ENCODE peak calls at places on chromosomes 3 and 15, in six cellular contexts. O is GM23338, Y is GM23248, I is MM.1S, H is PC-3, X is neural progenitor cell. K is an unnamed sample.

GRCh38 chr15:66588971-66589370 is 23.2 kb upstream of the LCTL start:
- DNase-seq in I (no peak), O (peak; percentile 61), Y (no peak), H (no peak), X (no peak), K (no peak)

GRCh38 chr3:138845771-138846173 is 11.0 kb upstream of the PIK3CB start:
- DNase-seq in X (peak; percentile 65), O (peak; percentile 92), Y (no peak), I (no peak), H (no peak), K (no peak)

GRCh38 chr3:47630810-47631209 is 52.1 kb upstream of the CSPG5 start:
- DNase-seq in O (no peak), H (no peak), Y (no peak), X (no peak), I (no peak), K (no peak)

GRCh38 chr15:99426431-99427105 is 139.2 kb upstream of the MEF2A start:
- DNase-seq in O (no peak), Y (no peak), H (no peak), X (no peak), I (no peak), K (no peak)

GRCh38 chr15:57505949-57506391 is 85.7 kb upstream of the MYZAP start:
- DNase-seq in H (peak; percentile 95), O (peak; percentile 15), Y (peak; percentile 77), X (no peak), I (no peak), K (peak; percentile 90)

GRCh38 chr15:39609166-39609918 is 28.5 kb downstream of the THBS1 start:
- DNase-seq in I (no peak), Y (no peak), O (no peak), H (no peak), X (no peak), K (no peak)

GRCh38 chr3:71030748-71031147 is 552.8 kb downstream of the FOXP1 start:
- DNase-seq in I (no peak), H (no peak), Y (no peak), X (no peak), O (no peak), K (no peak)

GRCh38 chr3:32117324-32117723 is 10.9 kb downstream of the GPD1L start:
- DNase-seq in H (peak; percentile 75), X (no peak), O (no peak), I (no peak), Y (no peak), K (no peak)

GRCh38 chr3:12413721-12414255 is 70.5 kb upstream of the TSEN2 start:
- DNase-seq in Y (no peak), X (no peak), O (no peak), H (no peak), I (no peak), K (no peak)

GRCh38 chr3:13532661-13533060 is 16.3 kb upstream of the FBLN2 start:
- DNase-seq in O (no peak), Y (no peak), H (no peak), X (no peak), I (no peak), K (no peak)

GRCh38 chr3:142785996-142786395 is 62.2 kb downstream of the TRPC1 start:
- DNase-seq in H (no peak), O (no peak), I (no peak), X (no peak), Y (no peak), K (no peak)

GRCh38 chr3:171770689-171771620 is 39.3 kb downstream of the PLD1 start:
- DNase-seq in O (peak; percentile 83), H (peak; percentile 89), X (no peak), Y (peak; percentile 94), I (peak; percentile 79), K (peak; percentile 81)

GRCh38 chr3:191216510-191216909 is 17.5 kb downstream of the OSTN start:
- DNase-seq in Y (peak; percentile 6), O (no peak), H (no peak), X (no peak), I (no peak), K (no peak)

GRCh38 chr3:195160257-195160898 is 110.6 kb downstream of the XXYLT1 start:
- DNase-seq in Y (peak; percentile 67), I (no peak), H (peak; percentile 45), O (no peak), X (no peak), K (peak; percentile 37)

GRCh38 chr3:39264053-39264452 is 15.8 kb downstream of the CX3CR1 start:
- DNase-seq in Y (no peak), H (no peak), O (no peak), I (peak; percentile 60), X (no peak), K (no peak)

GRCh38 chr3:39271363-39271762 is 8.5 kb downstream of the CX3CR1 start:
- DNase-seq in X (no peak), H (no peak), I (no peak), Y (no peak), O (no peak), K (no peak)

GRCh38 chr3:39269528-39269927 is 10.3 kb downstream of the CX3CR1 start:
- DNase-seq in H (no peak), X (no peak), I (no peak), O (no peak), Y (no peak), K (no peak)

GRCh38 chr3:39268554-39268910 is 11.3 kb downstream of the CX3CR1 start:
- DNase-seq in H (no peak), X (no peak), Y (no peak), O (no peak), I (no peak), K (no peak)

DNA sequence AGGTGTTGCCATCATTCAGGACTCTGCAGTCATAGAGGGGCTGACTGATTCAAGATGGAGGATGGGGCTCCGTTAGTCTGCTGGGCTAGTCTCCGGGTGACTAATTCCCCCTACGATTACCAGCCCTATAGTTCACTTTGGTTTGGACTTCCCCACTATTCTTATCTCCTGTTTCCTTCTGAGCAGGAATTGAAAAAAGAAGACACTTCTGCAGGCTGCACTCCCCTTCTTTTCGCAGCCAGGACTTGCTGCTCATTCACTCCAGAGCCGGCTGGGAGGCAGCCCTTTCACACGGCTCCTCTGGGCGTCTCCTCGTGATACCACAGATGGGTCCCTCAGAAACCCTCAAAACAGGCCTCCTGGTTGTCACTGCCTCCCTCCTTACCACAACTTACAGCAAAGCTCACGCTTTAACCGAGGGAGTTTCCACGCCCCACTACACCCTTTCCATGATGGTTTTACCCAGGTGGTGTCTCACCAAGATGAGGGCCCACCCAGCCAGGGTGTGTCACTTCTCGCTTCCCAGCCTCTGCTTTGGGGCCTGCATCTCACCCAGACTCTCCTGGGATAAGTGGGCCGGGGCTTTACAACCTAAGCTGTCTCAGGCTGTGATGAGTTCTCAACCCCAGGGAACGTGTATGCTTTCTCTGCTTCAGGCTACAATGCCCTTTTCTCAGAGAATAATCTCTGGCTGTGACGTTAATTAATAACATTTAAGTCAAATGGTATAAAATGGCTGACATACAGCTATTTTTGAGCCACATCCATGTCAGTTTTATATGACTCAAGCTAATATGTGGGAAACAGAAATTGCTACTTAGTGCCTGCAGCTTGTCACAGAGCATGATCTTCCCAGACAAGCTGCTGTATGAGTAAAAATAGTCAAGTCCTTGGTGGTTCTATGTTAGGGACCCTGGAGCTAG is 11.9 kb downstream of the CX3CR1 start:
- DNase-seq in Y (no peak), O (no peak), X (no peak), I (no peak), H (no peak), K (no peak)
- H3K27ac ChIP-seq in Y (no peak overlapping the region), O (no peak overlapping the region), X (no peak overlapping the region), I (no peak overlapping the region), H (no peak overlapping the region), K (no peak overlapping the region)

DNA sequence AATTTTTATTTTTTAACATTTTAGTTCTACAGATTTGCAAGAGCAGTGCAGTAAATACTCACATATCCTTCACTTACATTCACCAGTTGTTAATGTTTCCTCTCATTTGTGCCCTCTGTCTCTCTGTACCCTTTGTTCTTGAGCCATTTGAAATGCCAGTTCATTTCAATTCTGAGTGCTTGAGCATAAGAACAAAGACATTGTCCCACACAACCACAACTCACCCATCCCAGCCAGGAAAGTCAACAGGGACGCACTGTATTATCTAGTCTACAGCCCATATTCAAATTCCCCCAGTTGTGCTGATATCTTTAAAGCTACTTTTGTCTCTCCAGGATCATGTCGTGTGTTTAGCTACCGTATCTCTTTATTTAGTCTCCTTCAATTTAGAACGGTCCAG is 141.4 kb upstream of the SLC6A11 start:
- DNase-seq in H (no peak), O (peak; percentile 13), X (no peak), Y (no peak), I (no peak), K (no peak)
- TF ChIP-seq EZH2phosphoT487 in H (no peak), O (no peak), X (no peak), Y (no peak), I (no peak), K (no peak)

GRCh38 chr15:51842852-51843737 is 13.6 kb downstream of the TMOD3 start:
- DNase-seq in H (peak; percentile 82), Y (peak; percentile 58), X (no peak), O (no peak), I (no peak), K (peak; percentile 41)

GRCh38 chr15:51833782-51834181 is 4.3 kb downstream of the TMOD3 start:
- DNase-seq in I (no peak), H (peak; percentile 42), O (no peak), Y (no peak), X (no peak), K (no peak)

GRCh38 chr15:51841401-51842040 is 12.1 kb downstream of the TMOD3 start:
- DNase-seq in Y (no peak), X (no peak), H (no peak), O (no peak), I (no peak), K (no peak)

GRCh38 chr15:51842265-51842664 is 12.8 kb downstream of the TMOD3 start:
- DNase-seq in X (no peak), Y (no peak), I (no peak), H (no peak), O (no peak), K (no peak)

GRCh38 chr15:51837784-51838183 is 8.3 kb downstream of the TMOD3 start:
- DNase-seq in H (no peak), Y (no peak), X (peak; percentile 13), I (no peak), O (no peak), K (no peak)
- H3K4me1 ChIP-seq in H (peaks cover 34% of the 10 kb centered on the region), Y (peaks cover 43% of the 10 kb centered on the region), X (peaks cover 14% of the 10 kb centered on the region), I (peaks cover 9% of the 10 kb centered on the region), O (peaks cover 45% of the 10 kb centered on the region), K (peaks cover 13% of the 10 kb centered on the region)

GRCh38 chr15:68208136-68208535 is 3.0 kb upstream of the CALML4 start:
- DNase-seq in H (no peak), Y (no peak), O (no peak), I (no peak), X (no peak), K (no peak)

GRCh38 chr15:68205949-68206539 is 912 bp upstream of the CALML4 start:
- DNase-seq in I (no peak), O (peak; percentile 83), H (no peak), X (no peak), Y (no peak), K (peak; percentile 75)

GRCh38 chr15:68205558-68205944 is 419 bp upstream of the CALML4 start:
- DNase-seq in I (no peak), Y (no peak), H (no peak), O (no peak), X (no peak), K (no peak)

GRCh38 chr15:68207176-68207935 is 2.2 kb upstream of the CALML4 start:
- DNase-seq in O (peak; percentile 33), Y (no peak), X (no peak), I (no peak), H (no peak), K (peak; percentile 4)

DNA sequence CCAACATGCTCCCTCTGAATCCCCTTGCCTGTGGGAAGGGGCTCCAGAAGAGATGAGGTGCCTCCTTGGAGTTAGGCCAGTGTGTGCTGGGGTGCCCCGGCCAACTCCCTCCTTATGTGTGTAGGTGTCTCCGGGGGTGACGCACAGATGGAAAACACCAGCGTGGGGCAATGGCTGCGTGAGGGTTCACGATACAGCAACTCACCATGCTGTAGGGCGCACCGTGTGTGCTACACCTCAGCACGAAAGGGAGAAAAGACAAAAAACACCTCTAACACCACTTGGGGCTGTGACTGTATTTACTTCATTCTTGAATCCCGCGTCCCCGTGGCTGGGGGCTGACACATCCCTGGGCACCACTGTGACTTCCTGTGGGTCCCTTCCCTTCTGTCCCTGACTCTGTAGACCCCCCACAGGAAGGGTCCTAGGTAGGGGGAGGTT is 1.6 kb upstream of the CALML4 start:
- DNase-seq in O (no peak), X (no peak), Y (no peak), H (no peak), I (no peak), K (no peak)
- H3K27ac ChIP-seq in O (peak overlapping the region; percentile 90), X (no peak overlapping the region), Y (no peak overlapping the region), H (no peak overlapping the region), I (peak overlapping the region; percentile 14), K (peak overlapping the region; percentile 97)